ENCODE peak calls at places on chromosomes 5 and 9, in six cellular contexts. One of them, this sample, is unnamed.

GRCh38 chr9:126630458-126631237 is 16.9 kb downstream of the LMX1B start:
- DNase-seq in HCT116: no peak
- DNase-seq in GM23248: no peak
- DNase-seq in MM.1S: no peak
- DNase-seq in SK-N-SH: no peak
- DNase-seq in neural progenitor cell: no peak
- DNase-seq in this sample: peak

GRCh38 chr9:128005938-128006337 is 25.1 kb upstream of the EEIG1 start:
- DNase-seq in SK-N-SH: peak
- DNase-seq in neural progenitor cell: peak
- DNase-seq in GM23248: no peak
- DNase-seq in HCT116: no peak
- DNase-seq in MM.1S: no peak
- DNase-seq in this sample: peak

GRCh38 chr9:123820139-123820538 is 109.8 kb downstream of the DENND1A start:
- DNase-seq in SK-N-SH: no peak
- DNase-seq in MM.1S: no peak
- DNase-seq in GM23248: no peak
- DNase-seq in neural progenitor cell: no peak
- DNase-seq in HCT116: no peak
- DNase-seq in this sample: no peak

GRCh38 chr9:33884856-33885701 is 68.1 kb downstream of the UBE2R2 start:
- DNase-seq in GM23248: peak
- DNase-seq in SK-N-SH: peak
- DNase-seq in HCT116: no peak
- DNase-seq in MM.1S: no peak
- DNase-seq in neural progenitor cell: no peak
- DNase-seq in this sample: peak

GRCh38 chr5:9344751-9345240 is 201.1 kb downstream of the SEMA5A start:
- DNase-seq in MM.1S: no peak
- DNase-seq in HCT116: no peak
- DNase-seq in GM23248: no peak
- DNase-seq in SK-N-SH: no peak
- DNase-seq in neural progenitor cell: no peak
- DNase-seq in this sample: no peak

GRCh38 chr5:91311697-91312501 is 71.2 kb downstream of the ARRDC3 start:
- DNase-seq in SK-N-SH: peak
- DNase-seq in neural progenitor cell: peak
- DNase-seq in HCT116: peak
- DNase-seq in GM23248: peak
- DNase-seq in MM.1S: peak
- DNase-seq in this sample: peak

GRCh38 chr5:149452007-149452664 is 73.0 kb upstream of the IL17B start:
- DNase-seq in neural progenitor cell: peak
- DNase-seq in HCT116: no peak
- DNase-seq in SK-N-SH: peak
- DNase-seq in GM23248: peak
- DNase-seq in MM.1S: no peak
- DNase-seq in this sample: no peak

GRCh38 chr9:12813960-12814876 is 39.4 kb downstream of the LURAP1L start:
- DNase-seq in SK-N-SH: peak
- DNase-seq in HCT116: peak
- DNase-seq in MM.1S: peak
- DNase-seq in neural progenitor cell: no peak
- DNase-seq in GM23248: peak
- DNase-seq in this sample: peak

GRCh38 chr5:119397518-119398380 is 41.9 kb downstream of the TNFAIP8 start:
- DNase-seq in SK-N-SH: no peak
- DNase-seq in GM23248: peak
- DNase-seq in neural progenitor cell: no peak
- DNase-seq in HCT116: no peak
- DNase-seq in MM.1S: no peak
- DNase-seq in this sample: peak

GRCh38 chr9:22512495-22512894 is 65.9 kb downstream of the DMRTA1 start:
- DNase-seq in SK-N-SH: no peak
- DNase-seq in MM.1S: peak
- DNase-seq in neural progenitor cell: no peak
- DNase-seq in HCT116: no peak
- DNase-seq in GM23248: no peak
- DNase-seq in this sample: no peak

GRCh38 chr5:6453937-6454560 is 5.4 kb downstream of the UBE2QL1 start:
- DNase-seq in GM23248: no peak
- DNase-seq in MM.1S: no peak
- DNase-seq in neural progenitor cell: no peak
- DNase-seq in SK-N-SH: no peak
- DNase-seq in HCT116: no peak
- DNase-seq in this sample: no peak

GRCh38 chr5:35815089-35815936 is 41.4 kb upstream of the IL7R start:
- DNase-seq in neural progenitor cell: peak
- DNase-seq in GM23248: peak
- DNase-seq in SK-N-SH: peak
- DNase-seq in MM.1S: peak
- DNase-seq in HCT116: peak
- DNase-seq in this sample: peak

GRCh38 chr5:159773062-159773924 is 143.0 kb upstream of the ADRA1B start:
- DNase-seq in GM23248: peak
- DNase-seq in MM.1S: peak
- DNase-seq in neural progenitor cell: peak
- DNase-seq in HCT116: peak
- DNase-seq in SK-N-SH: peak
- DNase-seq in this sample: peak

GRCh38 chr5:91142819-91143218 is 240.3 kb downstream of the ARRDC3 start:
- DNase-seq in HCT116: no peak
- DNase-seq in MM.1S: no peak
- DNase-seq in SK-N-SH: no peak
- DNase-seq in GM23248: no peak
- DNase-seq in neural progenitor cell: no peak
- DNase-seq in this sample: no peak

GRCh38 chr5:69099302-69099701 is 5.5 kb downstream of the SLC30A5 start:
- DNase-seq in neural progenitor cell: peak
- DNase-seq in HCT116: no peak
- DNase-seq in SK-N-SH: no peak
- DNase-seq in MM.1S: no peak
- DNase-seq in GM23248: no peak
- DNase-seq in this sample: no peak

GRCh38 chr9:114631166-114631565 is 20.1 kb downstream of the TMEM268 start:
- DNase-seq in MM.1S: no peak
- DNase-seq in SK-N-SH: no peak
- DNase-seq in GM23248: no peak
- DNase-seq in neural progenitor cell: no peak
- DNase-seq in HCT116: no peak
- DNase-seq in this sample: no peak

GRCh38 chr5:125006011-125006685 is 259.7 kb upstream of the ZNF608 start:
- DNase-seq in MM.1S: peak
- DNase-seq in HCT116: no peak
- DNase-seq in neural progenitor cell: peak
- DNase-seq in SK-N-SH: no peak
- DNase-seq in GM23248: no peak
- DNase-seq in this sample: no peak

GRCh38 chr5:132054031-132054696 is 6.3 kb upstream of the IL3 start:
- DNase-seq in HCT116: no peak
- DNase-seq in SK-N-SH: no peak
- DNase-seq in GM23248: no peak
- DNase-seq in neural progenitor cell: no peak
- DNase-seq in MM.1S: no peak
- DNase-seq in this sample: no peak

GRCh38 chr5:151130922-151131891 is 26.4 kb downstream of the ANXA6 start:
- DNase-seq in neural progenitor cell: no peak
- DNase-seq in MM.1S: no peak
- DNase-seq in SK-N-SH: no peak
- DNase-seq in GM23248: no peak
- DNase-seq in HCT116: no peak
- DNase-seq in this sample: peak

GRCh38 chr5:128736567-128736966 is 198.5 kb upstream of the FBN2 start:
- DNase-seq in GM23248: peak
- DNase-seq in SK-N-SH: no peak
- DNase-seq in MM.1S: no peak
- DNase-seq in HCT116: peak
- DNase-seq in neural progenitor cell: peak
- DNase-seq in this sample: peak

GRCh38 chr9:105385372-105385985 is 62.4 kb upstream of the FSD1L start:
- DNase-seq in HCT116: no peak
- DNase-seq in MM.1S: peak
- DNase-seq in SK-N-SH: no peak
- DNase-seq in neural progenitor cell: no peak
- DNase-seq in GM23248: no peak
- DNase-seq in this sample: no peak

GRCh38 chr9:83047839-83048775 is 14.8 kb downstream of the RASEF start:
- DNase-seq in neural progenitor cell: no peak
- DNase-seq in MM.1S: no peak
- DNase-seq in HCT116: no peak
- DNase-seq in GM23248: no peak
- DNase-seq in SK-N-SH: no peak
- DNase-seq in this sample: peak

GRCh38 chr5:105931782-105932489 is 1738.8 kb downstream of the EFNA5 start:
- DNase-seq in HCT116: no peak
- DNase-seq in SK-N-SH: no peak
- DNase-seq in neural progenitor cell: no peak
- DNase-seq in GM23248: peak
- DNase-seq in MM.1S: no peak
- DNase-seq in this sample: peak

GRCh38 chr5:146817973-146818372 is 60.6 kb downstream of the PPP2R2B start:
- DNase-seq in SK-N-SH: no peak
- DNase-seq in MM.1S: no peak
- DNase-seq in GM23248: no peak
- DNase-seq in HCT116: no peak
- DNase-seq in neural progenitor cell: no peak
- DNase-seq in this sample: no peak

GRCh38 chr5:96963267-96963666 is 27.4 kb downstream of the LNPEP start:
- DNase-seq in MM.1S: no peak
- DNase-seq in HCT116: no peak
- DNase-seq in neural progenitor cell: no peak
- DNase-seq in SK-N-SH: no peak
- DNase-seq in GM23248: peak
- DNase-seq in this sample: peak

GRCh38 chr5:95124101-95124500 is 160.8 kb downstream of the MCTP1 start:
- DNase-seq in HCT116: no peak
- DNase-seq in GM23248: no peak
- DNase-seq in SK-N-SH: no peak
- DNase-seq in MM.1S: no peak
- DNase-seq in neural progenitor cell: no peak
- DNase-seq in this sample: no peak

GRCh38 chr5:30102185-30102584 is 1091.3 kb upstream of the CDH6 start:
- DNase-seq in HCT116: no peak
- DNase-seq in MM.1S: no peak
- DNase-seq in SK-N-SH: no peak
- DNase-seq in GM23248: no peak
- DNase-seq in neural progenitor cell: no peak
- DNase-seq in this sample: no peak

GRCh38 chr9:90013778-90014177 is 409.0 kb downstream of the GADD45G start:
- DNase-seq in SK-N-SH: no peak
- DNase-seq in MM.1S: no peak
- DNase-seq in GM23248: no peak
- DNase-seq in HCT116: no peak
- DNase-seq in neural progenitor cell: no peak
- DNase-seq in this sample: no peak

GRCh38 chr9:79686381-79687130 is 114.8 kb downstream of the TLE4 start:
- DNase-seq in MM.1S: no peak
- DNase-seq in GM23248: peak
- DNase-seq in HCT116: no peak
- DNase-seq in SK-N-SH: no peak
- DNase-seq in neural progenitor cell: no peak
- DNase-seq in this sample: peak

DNA sequence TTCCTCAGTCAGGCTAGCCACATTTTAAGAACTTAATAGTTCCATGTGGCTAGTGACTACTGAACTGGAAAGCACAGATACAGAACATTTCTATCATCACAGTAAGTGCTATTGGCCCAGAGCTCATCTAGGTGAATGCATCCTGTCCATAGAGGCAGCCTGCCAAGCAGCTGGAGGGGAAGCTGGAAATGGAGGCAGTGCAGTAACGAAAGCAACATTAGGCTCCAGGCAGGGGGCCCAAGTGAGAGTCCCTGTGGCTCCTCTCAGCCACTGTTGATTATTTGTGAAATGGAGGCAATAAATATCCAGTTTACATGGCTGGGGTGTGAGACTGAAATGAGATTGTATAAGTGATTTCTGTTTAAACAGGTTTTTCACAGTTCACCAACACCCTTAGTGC is 227.2 kb upstream of the KLF9 start:
- DNase-seq in GM23248: no peak
- DNase-seq in MM.1S: no peak
- DNase-seq in SK-N-SH: no peak
- DNase-seq in HCT116: no peak
- DNase-seq in neural progenitor cell: no peak
- DNase-seq in this sample: no peak
- TF ChIP-seq EZH2phosphoT487 in GM23248: no peak
- TF ChIP-seq EZH2phosphoT487 in MM.1S: no peak
- TF ChIP-seq EZH2phosphoT487 in SK-N-SH: no peak
- TF ChIP-seq EZH2phosphoT487 in HCT116: no peak
- TF ChIP-seq EZH2phosphoT487 in neural progenitor cell: no peak
- TF ChIP-seq EZH2phosphoT487 in this sample: no peak

GRCh38 chr9:95242613-95243012 is 74.9 kb downstream of the FANCC start:
- DNase-seq in neural progenitor cell: no peak
- DNase-seq in SK-N-SH: peak
- DNase-seq in GM23248: no peak
- DNase-seq in HCT116: no peak
- DNase-seq in MM.1S: no peak
- DNase-seq in this sample: no peak
- H3K9ac ChIP-seq in neural progenitor cell: no peak
- H3K9ac ChIP-seq in SK-N-SH: no peak
- H3K9ac ChIP-seq in GM23248: no peak
- H3K9ac ChIP-seq in HCT116: no peak
- H3K9ac ChIP-seq in MM.1S: no peak
- H3K9ac ChIP-seq in this sample: no peak

GRCh38 chr5:72947523-72947922 is 8.3 kb upstream of the FCHO2 start:
- DNase-seq in neural progenitor cell: no peak
- DNase-seq in SK-N-SH: no peak
- DNase-seq in MM.1S: no peak
- DNase-seq in GM23248: no peak
- DNase-seq in HCT116: no peak
- DNase-seq in this sample: no peak

GRCh38 chr5:72938206-72938605 is 17.6 kb upstream of the FCHO2 start:
- DNase-seq in HCT116: no peak
- DNase-seq in GM23248: no peak
- DNase-seq in MM.1S: no peak
- DNase-seq in SK-N-SH: no peak
- DNase-seq in neural progenitor cell: no peak
- DNase-seq in this sample: no peak

GRCh38 chr5:72940082-72940481 is 15.8 kb upstream of the FCHO2 start:
- DNase-seq in MM.1S: no peak
- DNase-seq in GM23248: no peak
- DNase-seq in neural progenitor cell: no peak
- DNase-seq in SK-N-SH: no peak
- DNase-seq in HCT116: no peak
- DNase-seq in this sample: no peak

GRCh38 chr5:72937517-72938061 is 18.3 kb upstream of the FCHO2 start:
- DNase-seq in GM23248: no peak
- DNase-seq in MM.1S: no peak
- DNase-seq in SK-N-SH: no peak
- DNase-seq in HCT116: no peak
- DNase-seq in neural progenitor cell: no peak
- DNase-seq in this sample: no peak

GRCh38 chr5:72943307-72943706 is 12.5 kb upstream of the FCHO2 start:
- DNase-seq in MM.1S: no peak
- DNase-seq in GM23248: no peak
- DNase-seq in neural progenitor cell: no peak
- DNase-seq in SK-N-SH: no peak
- DNase-seq in HCT116: no peak
- DNase-seq in this sample: no peak
- H3K4me3 ChIP-seq in MM.1S: no peak
- H3K4me3 ChIP-seq in GM23248: no peak
- H3K4me3 ChIP-seq in neural progenitor cell: no peak
- H3K4me3 ChIP-seq in SK-N-SH: no peak
- H3K4me3 ChIP-seq in HCT116: no peak
- H3K4me3 ChIP-seq in this sample: no peak

GRCh38 chr5:180211761-180212035 is 2.7 kb upstream of the RASGEF1C start:
- DNase-seq in HCT116: no peak
- DNase-seq in GM23248: no peak
- DNase-seq in SK-N-SH: no peak
- DNase-seq in MM.1S: no peak
- DNase-seq in neural progenitor cell: no peak
- DNase-seq in this sample: no peak
- TF ChIP-seq EZH2phosphoT487 in HCT116: no peak
- TF ChIP-seq EZH2phosphoT487 in GM23248: no peak
- TF ChIP-seq EZH2phosphoT487 in SK-N-SH: no peak
- TF ChIP-seq EZH2phosphoT487 in MM.1S: no peak
- TF ChIP-seq EZH2phosphoT487 in neural progenitor cell: no peak
- TF ChIP-seq EZH2phosphoT487 in this sample: no peak